ENCODE peak calls at places on chromosomes 13 and 19, in five cellular contexts. F is breast epithelium; W is left ventricle myocardium inferior; N is naive thymus-derived CD4-positive, alpha-beta T cell; H is tibial nerve. G is an unnamed sample. For H3K4me1 and H3K27me3, the result is how much of the 10 kb centered on the place peaks cover.

GRCh38 chr19:53577968-53578367 is 40.0 kb downstream of the ZNF331 start:
- DNase-seq in F (no peak), W (no peak), N (no peak), H (no peak), G (no peak)

GRCh38 chr19:17778621-17779280 is 16.2 kb upstream of the B3GNT3 start:
- DNase-seq in F (no peak), H (no peak), N (no peak), W (no peak), G (no peak)

GRCh38 chr13:25153736-25154135 is 18.4 kb downstream of the AMER2 start:
- DNase-seq in F (no peak), W (no peak), H (no peak), N (no peak), G (no peak)

GRCh38 chr13:32378012-32378411 is 49.9 kb downstream of the N4BP2L1 start:
- DNase-seq in N (no peak), F (no peak), H (no peak), W (no peak), G (no peak)

GRCh38 chr13:39575641-39576238 is 27.3 kb downstream of the LHFPL6 start:
- DNase-seq in H (no peak), F (no peak), N (no peak), W (no peak), G (no peak)

GRCh38 chr13:39144941-39145533 is 106.8 kb downstream of the NHLRC3 start:
- DNase-seq in F (peak), H (peak), N (no peak), W (peak), G (peak)

GRCh38 chr13:40410315-40410714 is 256.1 kb downstream of the FOXO1 start:
- DNase-seq in N (no peak), W (no peak), H (no peak), F (no peak), G (no peak)

GRCh38 chr19:52692431-52693008 is 42.3 kb downstream of the ZNF611 start:
- DNase-seq in F (no peak), N (no peak), W (no peak), H (no peak), G (no peak)

GRCh38 chr13:97226013-97226412 is 3.9 kb downstream of the MBNL2 start:
- DNase-seq in W (no peak), H (no peak), N (no peak), F (no peak), G (no peak)

GRCh38 chr13:21800847-21801616 is 130.2 kb downstream of the FGF9 start:
- DNase-seq in W (no peak), F (no peak), H (no peak), N (no peak), G (peak)

GRCh38 chr19:42488783-42489521 is 39.3 kb downstream of the CEACAM1 start:
- DNase-seq in H (no peak), W (no peak), F (peak), N (no peak), G (no peak)

GRCh38 chr13:30585748-30586262 is 31.9 kb upstream of the USPL1 start:
- DNase-seq in W (no peak), F (no peak), H (no peak), N (no peak), G (peak)

GRCh38 chr19:8392017-8392591 is 1.9 kb downstream of the RAB11B start:
- DNase-seq in W (peak), F (no peak), H (no peak), N (no peak), G (no peak)

GRCh38 chr19:3852614-3853254 is 16.1 kb downstream of the ZFR2 start:
- DNase-seq in N (no peak), F (no peak), W (no peak), H (no peak), G (peak)

GRCh38 chr13:32811297-32811800 is 204.9 kb upstream of the KL start:
- DNase-seq in N (no peak), F (no peak), W (no peak), H (no peak), G (no peak)

GRCh38 chr19:16266586-16266942 is 58.1 kb upstream of the KLF2 start:
- DNase-seq in W (no peak), N (no peak), F (no peak), H (no peak), G (no peak)

GRCh38 chr19:51320258-51320657 is 8.8 kb downstream of the IGLON5 start:
- DNase-seq in N (no peak), F (no peak), H (no peak), W (no peak), G (no peak)

GRCh38 chr19:1076951-1077350 is 10.0 kb downstream of the ARHGAP45 start:
- DNase-seq in F (peak), N (peak), W (peak), H (no peak), G (no peak)

GRCh38 chr13:112229992-112230872 is 145.9 kb upstream of the SPACA7 start:
- DNase-seq in H (no peak), F (no peak), W (no peak), N (no peak), G (no peak)

GRCh38 chr19:39130337-39131254 is 5.0 kb downstream of the PAK4 start:
- DNase-seq in H (no peak), W (no peak), F (no peak), N (no peak), G (no peak)

GRCh38 chr19:11813801-11814706 is at the start of gene ZNF440:
- DNase-seq in F (peak), N (peak), W (peak), H (peak), G (peak)

GRCh38 chr13:76004411-76004810 is 368.3 kb downstream of the LMO7 start:
- DNase-seq in F (no peak), N (no peak), H (no peak), W (no peak), G (no peak)

GRCh38 chr13:77310579-77311279 is 16.2 kb downstream of the MYCBP2 start:
- DNase-seq in F (no peak), H (no peak), N (no peak), W (no peak), G (no peak)
- H3K4me1 ChIP-seq in F (under half), H (under half), N (half or more), W (half or more), G (half or more)

DNA sequence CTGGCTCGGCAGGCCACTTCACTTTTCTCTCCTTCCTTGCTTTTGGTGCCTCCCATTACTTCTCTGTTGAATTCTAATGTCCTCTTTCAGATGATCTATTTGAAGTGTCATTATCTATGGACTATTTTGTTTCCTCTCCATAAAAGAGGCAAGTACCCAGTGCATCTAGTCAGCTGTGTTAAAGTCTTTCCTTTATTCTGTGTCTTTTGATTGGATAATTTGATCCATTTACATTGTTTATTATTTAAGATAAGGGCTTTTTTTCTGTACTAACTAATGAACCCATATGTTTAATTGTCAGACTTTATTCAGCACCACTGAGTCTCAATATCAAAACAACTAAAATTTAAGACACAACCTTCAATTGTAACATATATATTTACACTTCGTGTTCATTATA is 36.4 kb downstream of the IGFL3 start:
- DNase-seq in F (no peak), N (no peak), W (no peak), H (no peak), G (no peak)
- H3K27me3 ChIP-seq in F (under half), N (under half), W (under half), H (under half), G (under half)

GRCh38 chr13:34040863-34041262 is 222.9 kb downstream of the RFC3 start:
- DNase-seq in H (no peak), F (no peak), N (no peak), W (no peak), G (no peak)

GRCh38 chr13:34048652-34049051 is 230.7 kb downstream of the RFC3 start:
- DNase-seq in W (no peak), N (no peak), F (no peak), H (no peak), G (no peak)

GRCh38 chr13:34044041-34044440 is 226.1 kb downstream of the RFC3 start:
- DNase-seq in F (peak), W (no peak), N (no peak), H (no peak), G (peak)

GRCh38 chr13:34044660-34045080 is 226.7 kb downstream of the RFC3 start:
- DNase-seq in N (no peak), F (no peak), W (no peak), H (no peak), G (peak)

GRCh38 chr13:34046457-34046856 is 228.5 kb downstream of the RFC3 start:
- DNase-seq in N (no peak), F (no peak), W (no peak), H (no peak), G (no peak)
- H3K27ac ChIP-seq in N (no peak), F (no peak), W (no peak), H (no peak), G (no peak)

GRCh38 chr13:98571955-98572662 is 4.8 kb downstream of the STK24 start:
- DNase-seq in F (no peak), H (no peak), W (no peak), N (no peak), G (no peak)
- H3K4me1 ChIP-seq in F (under half), H (under half), W (half or more), N (half or more), G (under half)

GRCh38 chr19:21693399-21693798 is 74.0 kb downstream of the ZNF100 start:
- DNase-seq in W (no peak), H (no peak), N (no peak), F (no peak), G (no peak)
- H3K27me3 ChIP-seq in W (under half), H (under half), N (under half), F (under half), G (under half)

DNA sequence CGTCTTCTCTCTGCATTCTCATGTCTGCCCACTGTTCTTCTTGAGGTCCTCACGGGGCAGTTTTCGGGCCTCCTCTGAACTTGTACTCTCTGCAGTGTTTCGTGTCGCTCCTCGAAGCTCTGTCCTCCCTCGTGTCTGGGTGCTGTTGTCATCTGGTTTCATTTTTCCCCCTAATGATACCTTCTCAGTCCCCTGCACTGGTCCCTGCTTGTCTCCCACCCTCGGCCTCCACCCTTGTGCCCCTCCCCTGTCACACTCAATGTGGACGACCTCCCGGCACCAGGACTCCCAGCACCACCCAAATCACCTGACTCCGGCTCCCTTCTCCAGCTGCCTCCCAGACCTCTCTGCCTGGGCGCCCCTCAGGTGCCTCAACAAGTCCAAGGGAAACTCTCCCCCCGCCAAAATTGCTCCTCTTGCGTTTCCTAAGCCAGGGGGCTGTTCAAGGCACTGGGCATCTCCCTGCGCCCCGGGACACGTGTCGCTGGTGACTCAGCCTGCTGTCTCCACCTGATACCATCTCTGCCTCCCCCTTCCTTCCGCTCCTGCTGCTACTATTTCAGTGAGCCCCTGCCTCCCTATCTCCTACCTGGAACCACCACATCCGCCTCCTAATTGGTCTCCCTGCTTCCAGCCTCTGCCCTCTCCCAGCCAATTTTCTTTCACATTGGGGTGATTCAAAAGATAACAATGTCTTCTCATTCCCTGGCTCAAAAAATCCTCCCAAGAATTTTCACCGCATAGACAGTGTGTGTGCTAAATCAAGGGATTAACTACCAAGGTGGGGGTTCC is 49.5 kb downstream of the RFX2 start:
- DNase-seq in H (no peak), F (peak), N (no peak), W (no peak), G (peak)
- H3K27ac ChIP-seq in H (peak), F (peak), N (no peak), W (peak), G (no peak)

GRCh38 chr19:55137915-55138314 is 11.1 kb downstream of the TNNT1 start:
- DNase-seq in N (no peak), H (no peak), W (no peak), F (no peak), G (no peak)

GRCh38 chr19:55133639-55134444 is 15.2 kb downstream of the TNNT1 start:
- DNase-seq in N (no peak), F (no peak), W (no peak), H (no peak), G (no peak)

GRCh38 chr19:55136399-55137102 is 12.5 kb downstream of the TNNT1 start:
- DNase-seq in H (no peak), N (no peak), F (no peak), W (no peak), G (no peak)

GRCh38 chr19:55132453-55133129 is 15.2 kb upstream of the PPP1R12C start:
- DNase-seq in N (no peak), H (no peak), F (no peak), W (no peak), G (no peak)

DNA sequence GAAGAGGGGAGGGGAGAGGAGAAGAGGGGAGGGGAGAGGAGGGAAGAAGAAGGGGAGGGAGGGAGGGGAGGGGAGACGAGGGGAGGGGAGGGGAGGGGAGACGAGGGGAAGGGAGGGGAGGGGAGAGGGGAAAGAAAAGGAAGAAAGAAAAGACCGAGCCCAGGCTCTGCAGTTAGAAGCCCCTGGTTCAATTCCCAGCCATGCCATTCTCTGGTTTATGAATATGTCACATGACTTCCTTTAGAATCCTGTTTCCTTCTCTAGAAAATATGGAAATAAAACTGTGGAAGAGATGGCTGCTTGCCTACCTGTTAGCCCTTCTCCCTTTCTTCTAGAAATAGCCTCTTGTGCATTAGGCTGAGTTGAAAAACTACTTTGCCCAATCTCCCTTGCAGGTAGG is 14.3 kb downstream of the TNNT1 start:
- DNase-seq in N (no peak), H (no peak), W (no peak), F (no peak), G (no peak)
- H3K4me1 ChIP-seq in N (under half), H (under half), W (under half), F (under half), G (under half)

GRCh38 chr19:28516415-28516872 is 696.5 kb downstream of the UQCRFS1 start:
- DNase-seq in F (no peak), W (no peak), H (no peak), N (no peak), G (no peak)
- H3K27me3 ChIP-seq in F (under half), W (under half), H (under half), N (under half), G (under half)

GRCh38 chr13:49419292-49419691 is 24.6 kb downstream of the CAB39L start:
- DNase-seq in F (no peak), H (no peak), N (no peak), W (no peak), G (no peak)
- H3K27ac ChIP-seq in F (no peak), H (peak), N (no peak), W (no peak), G (no peak)

GRCh38 chr19:13087295-13087694 is 15.4 kb downstream of the LYL1 start:
- DNase-seq in H (no peak), W (no peak), N (no peak), F (no peak), G (no peak)
- H3K4me1 ChIP-seq in H (under half), W (half or more), N (under half), F (under half), G (under half)